ENCODE peak calls at places on chromosomes 11 and 22, in six cellular contexts. E is H1, O is H9, I is neuronal stem cell, F is IMR-90, U is mesenchymal stem cell. Q is an unnamed sample. For H3K4me1, the result is how much of the 10 kb centered on the place peaks cover.

GRCh38 chr11:128522943-128523518 is 64.3 kb downstream of the ETS1 start:
- DNase-seq in E (no peak), O (no peak), I (no peak), F (no peak), U (peak), Q (no peak)

GRCh38 chr11:72799441-72799840 is 5.6 kb upstream of the STARD10 start:
- DNase-seq in E (no peak), O (no peak), I (no peak), F (no peak), U (no peak), Q (no peak)

GRCh38 chr22:30044369-30044768 is 35.9 kb upstream of the HORMAD2 start:
- DNase-seq in E (no peak), O (no peak), I (no peak), F (peak), U (peak), Q (no peak)

GRCh38 chr11:67610302-67610868 is 3.6 kb downstream of the NDUFV1 start:
- DNase-seq in E (peak), O (no peak), I (no peak), F (no peak), U (no peak), Q (no peak)

GRCh38 chr11:102267602-102268001 is 49.7 kb upstream of the BIRC3 start:
- DNase-seq in E (no peak), O (no peak), I (no peak), F (peak), U (peak), Q (no peak)

GRCh38 chr11:1757861-1758610 is 5.7 kb downstream of the CTSD start:
- DNase-seq in E (no peak), O (no peak), I (no peak), F (no peak), U (no peak), Q (no peak)

GRCh38 chr11:122721964-122722266 is 66.4 kb downstream of the UBASH3B start:
- DNase-seq in E (no peak), O (no peak), I (no peak), F (peak), U (peak), Q (no peak)

GRCh38 chr22:39522567-39523300 is 2.4 kb downstream of the ATF4 start:
- DNase-seq in E (no peak), O (no peak), I (no peak), F (peak), U (peak), Q (no peak)

GRCh38 chr11:44866301-44866700 is 84.4 kb downstream of the TP53I11 start:
- DNase-seq in E (no peak), O (no peak), I (no peak), F (no peak), U (no peak), Q (no peak)

GRCh38 chr11:102155676-102156075 is 45.4 kb downstream of the YAP1 start:
- DNase-seq in E (no peak), O (no peak), I (no peak), F (peak), U (peak), Q (no peak)

GRCh38 chr22:29079218-29079901 is 6.5 kb downstream of the KREMEN1 start:
- DNase-seq in E (no peak), O (no peak), I (no peak), F (no peak), U (no peak), Q (no peak)

GRCh38 chr11:18013790-18014507 is 1.1 kb upstream of the SERGEF start:
- DNase-seq in E (peak), O (peak), I (no peak), F (no peak), U (peak), Q (peak)

GRCh38 chr11:110185599-110185998 is 92.4 kb downstream of the ZC3H12C start:
- DNase-seq in E (no peak), O (no peak), I (no peak), F (no peak), U (no peak), Q (no peak)

DNA sequence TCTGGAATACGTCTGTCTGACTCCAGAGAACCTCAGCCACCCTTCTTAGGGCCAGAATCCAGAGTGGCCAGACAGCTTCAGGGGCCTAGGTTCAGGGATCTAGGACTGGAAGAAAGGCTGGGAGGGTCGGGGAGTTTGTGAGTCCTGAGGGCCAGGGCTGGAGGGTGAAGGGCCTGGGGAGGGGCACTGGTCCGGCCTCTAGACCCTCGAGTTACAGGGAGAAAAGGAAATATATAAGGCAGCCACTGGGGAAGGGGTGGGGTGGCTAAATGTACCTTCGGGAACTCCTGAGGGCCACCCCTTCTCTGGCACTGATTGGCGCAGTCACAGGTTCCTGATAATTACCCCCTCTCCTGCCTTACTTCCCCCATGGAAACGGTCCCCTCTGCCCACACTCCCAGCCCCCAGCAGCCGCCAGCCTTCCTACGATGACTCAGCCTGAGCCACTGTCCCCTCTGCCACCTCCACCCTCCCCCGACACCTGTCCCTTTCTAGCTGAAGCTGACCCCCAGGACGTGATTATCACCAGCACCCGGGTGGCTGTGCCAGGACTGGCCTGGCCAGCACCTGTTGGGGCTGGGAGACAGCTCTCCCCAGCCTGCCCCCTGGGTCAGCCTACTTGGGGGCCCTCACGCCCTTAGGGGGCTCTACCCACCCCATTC is 26.4 kb downstream of the MB start:
- DNase-seq in E (no peak), O (no peak), I (no peak), F (no peak), U (no peak), Q (no peak)
- H2BK5ac ChIP-seq in E (no peak), O (no peak), I (no peak), F (no peak), U (no peak), Q (no peak)

DNA sequence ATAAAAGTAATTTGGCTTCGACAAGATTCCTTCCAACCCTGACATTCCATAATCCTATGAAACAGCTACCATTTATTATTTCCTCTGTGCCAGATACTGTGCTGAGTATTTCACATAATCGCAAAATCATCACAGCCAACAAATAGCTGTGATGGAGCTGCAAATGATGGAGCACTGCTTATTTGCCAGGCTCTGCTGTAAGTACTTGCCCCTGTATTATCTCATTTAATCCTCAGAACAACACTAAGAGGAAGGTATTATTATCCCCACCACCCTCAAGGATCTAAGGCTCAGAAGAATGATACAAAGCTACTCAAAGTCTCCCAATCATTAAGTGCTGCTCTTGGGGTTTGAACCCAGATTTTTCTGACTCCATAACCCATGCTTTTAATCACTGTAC is 145.5 kb downstream of the CCDC34 start:
- DNase-seq in E (no peak), O (no peak), I (no peak), F (no peak), U (no peak), Q (no peak)
- H3K4me1 ChIP-seq in E (under half), O (under half), I (under half), F (under half), U (under half), Q (under half)

GRCh38 chr11:536841-537621 is at the start of gene LRRC56:
- DNase-seq in E (peak), O (peak), I (peak), F (peak), U (peak), Q (peak)
- H4K8ac ChIP-seq in E (peak), O (no peak), I (peak), F (peak), U (peak), Q (no peak)

DNA sequence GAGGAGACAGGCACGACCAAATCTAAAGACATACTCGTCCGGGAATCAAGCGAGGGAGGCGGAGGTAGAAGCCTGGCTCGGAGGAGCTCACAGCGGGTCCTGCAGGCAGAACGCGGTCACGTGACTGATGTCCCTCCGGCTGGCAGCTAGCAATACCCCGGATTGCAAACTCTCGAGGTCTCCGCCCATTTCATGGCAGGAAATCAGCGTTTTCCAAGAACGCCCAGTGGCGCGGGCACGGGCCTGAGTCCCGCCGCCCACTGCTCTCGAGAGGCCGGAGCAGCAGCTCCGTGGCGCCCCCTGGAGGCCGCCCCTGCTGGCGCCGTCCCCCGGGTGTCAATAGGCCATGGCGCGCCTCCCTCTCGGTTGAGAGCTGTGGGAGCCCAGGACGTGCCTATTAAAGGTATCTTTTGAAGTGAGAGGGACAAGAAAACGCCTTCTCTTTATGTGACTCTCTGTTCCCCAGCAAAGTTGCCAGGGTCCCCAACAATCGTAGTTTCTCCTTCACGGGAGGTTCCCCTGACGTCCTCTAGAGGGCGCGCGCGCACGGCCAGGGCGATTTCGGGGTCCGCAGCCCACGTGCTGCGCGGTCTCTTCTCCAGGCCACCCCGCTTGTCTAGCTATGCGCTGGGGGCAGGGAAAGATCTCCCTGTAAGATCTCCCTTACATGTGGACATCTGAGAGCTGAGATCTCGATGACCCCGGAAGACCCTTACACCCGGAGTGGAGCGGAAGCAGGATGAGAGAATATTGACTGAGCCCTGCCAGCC is 37.3 kb upstream of the RBFOX2 start:
- DNase-seq in E (peak), O (peak), I (peak), F (peak), U (peak), Q (peak)
- H2BK5ac ChIP-seq in E (peak), O (no peak), I (no peak), F (peak), U (no peak), Q (no peak)

GRCh38 chr22:20637740-20638139 is 130.3 kb downstream of the MED15 start:
- DNase-seq in E (no peak), O (no peak), I (no peak), F (no peak), U (no peak), Q (no peak)

GRCh38 chr22:20641198-20641892 is 132.6 kb upstream of the SERPIND1 start:
- DNase-seq in E (no peak), O (peak), I (no peak), F (no peak), U (no peak), Q (no peak)

GRCh38 chr22:20638143-20638870 is 130.9 kb downstream of the MED15 start:
- DNase-seq in E (no peak), O (no peak), I (no peak), F (no peak), U (no peak), Q (no peak)

GRCh38 chr22:20639750-20640149 is 132.3 kb downstream of the MED15 start:
- DNase-seq in E (no peak), O (no peak), I (no peak), F (no peak), U (no peak), Q (no peak)

GRCh38 chr22:20639343-20639742 is 131.9 kb downstream of the MED15 start:
- DNase-seq in E (no peak), O (peak), I (no peak), F (no peak), U (no peak), Q (no peak)
- H3K4me1 ChIP-seq in E (under half), O (under half), I (under half), F (under half), U (under half), Q (under half)

DNA sequence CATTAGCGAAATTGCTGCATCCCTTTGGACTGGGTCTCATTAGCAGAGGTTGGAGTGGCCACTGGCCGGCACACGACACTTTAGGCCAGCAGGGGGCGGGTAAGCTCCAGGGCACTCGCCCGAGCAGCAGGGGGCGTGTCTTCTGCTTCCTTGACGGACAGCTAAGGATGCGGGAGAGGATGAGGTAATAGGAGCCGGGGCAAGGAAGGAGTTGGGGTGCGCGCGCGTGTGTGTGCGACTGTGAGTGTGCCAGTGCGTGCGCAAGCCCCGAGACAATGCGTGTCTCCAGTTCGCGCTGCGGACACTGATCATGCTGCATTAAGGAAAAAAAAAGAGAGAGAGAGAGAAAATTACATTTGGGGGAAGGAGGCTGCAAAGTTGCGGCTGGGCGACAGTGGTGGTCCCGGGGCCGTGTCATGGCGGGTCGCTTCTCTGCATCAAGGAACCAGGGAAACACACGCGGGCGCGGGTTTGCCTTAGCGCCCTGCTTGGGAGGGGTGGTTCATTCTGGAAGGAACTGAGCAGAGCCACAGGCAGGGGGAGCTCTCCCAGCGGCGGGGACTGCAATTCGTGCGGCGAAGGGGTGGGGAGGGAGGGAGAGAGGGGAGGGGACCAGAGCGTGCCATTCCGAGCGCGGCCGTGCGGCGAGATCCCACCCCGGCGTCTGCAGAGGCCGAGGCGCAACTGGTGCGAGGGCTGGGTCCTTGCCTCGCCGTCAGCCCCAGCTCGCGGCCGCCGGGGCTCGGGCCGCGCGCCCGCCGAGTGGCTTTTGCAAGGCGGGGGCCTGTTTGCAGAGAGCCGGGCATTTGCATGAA is at the start of gene DTX4:
- DNase-seq in E (peak), O (peak), I (peak), F (peak), U (peak), Q (peak)
- H4K8ac ChIP-seq in E (peak), O (no peak), I (no peak), F (peak), U (peak), Q (no peak)

GRCh38 chr11:8218409-8218808 is 45.3 kb downstream of the LMO1 start:
- DNase-seq in E (no peak), O (no peak), I (no peak), F (no peak), U (no peak), Q (no peak)
- H2BK5ac ChIP-seq in E (no peak), O (no peak), I (no peak), F (no peak), U (no peak), Q (no peak)

GRCh38 chr11:93444671-93445073 is 98.5 kb downstream of the SMCO4 start:
- DNase-seq in E (peak), O (peak), I (peak), F (peak), U (no peak), Q (peak)
- H3K4me1 ChIP-seq in E (under half), O (under half), I (under half), F (under half), U (under half), Q (under half)

Q was measured in mesendoderm.